ENCODE peak calls at places on chromosomes 4 and X, in ten cellular contexts. Q is heart left ventricle; K is CD4-positive, alpha-beta T cell; S is epithelial cell of esophagus; Y is transverse colon; X is fibroblast of the aortic adventitia; O is ovary; U is AG09319; N is HFFc6; L is Panc1. F is an unnamed sample.

GRCh38 chr4:1406416-1406945 is at the start of gene NKX1-1:
- DNase-seq in U (no peak), Y (no peak), K (no peak), L (no peak), N (no peak), Q (peak), X (no peak), O (no peak), S (no peak), F (no peak)

GRCh38 chrX:77899081-77899828 is at the start of gene COX7B:
- DNase-seq in X (peak), U (peak), O (peak), Y (peak), Q (no peak), S (peak), N (peak), K (peak), L (peak), F (peak)

GRCh38 chrX:139211568-139212182 is 318.9 kb upstream of the F9 start:
- DNase-seq in N (no peak), K (no peak), O (no peak), Y (no peak), L (no peak), S (no peak), Q (no peak), X (no peak), U (no peak), F (no peak)

GRCh38 chrX:44974462-44974861 is 101.5 kb downstream of the KDM6A start:
- DNase-seq in K (no peak), L (no peak), Y (no peak), U (no peak), N (peak), Q (no peak), S (peak), X (peak), O (no peak), F (peak)

GRCh38 chr4:4479366-4479765 is 62.5 kb downstream of the STX18 start:
- DNase-seq in X (no peak), S (no peak), K (no peak), N (no peak), L (no peak), O (no peak), U (no peak), Y (no peak), Q (no peak), F (no peak)

GRCh38 chrX:65635371-65635770 is 32.1 kb upstream of the MSN start:
- DNase-seq in Y (no peak), K (no peak), O (no peak), N (peak), S (no peak), U (no peak), Q (no peak), L (no peak), X (peak), F (no peak)

GRCh38 chrX:16687514-16687913 is 25.0 kb downstream of the CTPS2 start:
- DNase-seq in L (no peak), X (no peak), S (no peak), Q (no peak), U (no peak), Y (no peak), K (no peak), O (no peak), N (peak), F (no peak)

GRCh38 chr4:28278676-28279075 is 1418.0 kb downstream of the STIM2 start:
- DNase-seq in U (no peak), Q (no peak), N (no peak), X (no peak), O (no peak), L (no peak), K (no peak), S (peak), Y (no peak), F (peak)

GRCh38 chr4:128768373-128768996 is 41.0 kb upstream of the JADE1 start:
- DNase-seq in K (no peak), L (no peak), U (no peak), X (peak), O (no peak), N (no peak), S (peak), Y (no peak), Q (no peak), F (peak)

GRCh38 chrX:119488749-119489148 is 20.5 kb downstream of the SLC25A5 start:
- DNase-seq in X (peak), O (peak), L (no peak), U (no peak), S (peak), Q (no peak), N (peak), Y (peak), K (peak), F (peak)

GRCh38 chr4:182085051-182085480 is 158.1 kb upstream of the TENM3 start:
- DNase-seq in X (no peak), U (no peak), L (no peak), Y (no peak), Q (no peak), O (no peak), N (no peak), K (no peak), S (no peak), F (peak)

GRCh38 chr4:20520901-20521300 is 179.4 kb upstream of the PACRGL start:
- DNase-seq in O (no peak), S (peak), N (peak), U (no peak), K (no peak), Y (no peak), L (no peak), X (peak), Q (no peak), F (peak)

GRCh38 chr4:48792348-48793006 is 12.4 kb upstream of the FRYL start:
- DNase-seq in L (no peak), S (no peak), U (no peak), Q (no peak), X (peak), K (no peak), N (no peak), Y (no peak), O (no peak), F (peak)

GRCh38 chr4:173490256-173490655 is 39.8 kb downstream of the HAND2 start:
- DNase-seq in X (no peak), U (no peak), O (no peak), N (no peak), S (no peak), L (no peak), Y (no peak), Q (no peak), K (no peak), F (no peak)

GRCh38 chr4:146522098-146522861 is 540 bp upstream of the SLC10A7 start:
- DNase-seq in X (peak), O (peak), N (peak), S (peak), Y (peak), K (peak), L (no peak), U (peak), Q (peak), F (peak)

GRCh38 chr4:622071-622995 is 3.0 kb upstream of the PDE6B start:
- DNase-seq in N (no peak), L (no peak), K (no peak), X (no peak), Y (no peak), O (peak), U (no peak), S (no peak), Q (no peak), F (no peak)

GRCh38 chrX:97057349-97057909 is 173.7 kb downstream of the RPA4 start:
- DNase-seq in Y (no peak), O (no peak), L (no peak), N (no peak), Q (no peak), S (peak), K (no peak), U (no peak), X (no peak), F (no peak)

GRCh38 chrX:100409316-100410082 is 574 bp downstream of the PCDH19 start:
- DNase-seq in K (no peak), S (no peak), X (no peak), U (no peak), N (no peak), O (peak), Q (no peak), L (no peak), Y (no peak), F (peak)

GRCh38 chr4:25144870-25145481 is 15.3 kb downstream of the SEPSECS start:
- DNase-seq in U (no peak), Q (no peak), N (peak), K (no peak), L (no peak), X (peak), Y (no peak), O (no peak), S (peak), F (peak)

GRCh38 chrX:87516716-87517115 is 886 bp upstream of the KLHL4 start:
- DNase-seq in N (no peak), U (no peak), L (no peak), X (peak), O (no peak), Q (no peak), K (no peak), Y (no peak), S (peak), F (peak)

GRCh38 chr4:44632089-44632488 is 19.3 kb downstream of the YIPF7 start:
- DNase-seq in K (no peak), Y (no peak), S (no peak), X (no peak), Q (no peak), O (no peak), N (no peak), U (no peak), L (no peak), F (peak)

GRCh38 chr4:14853186-14853946 is 148.9 kb upstream of the CPEB2 start:
- DNase-seq in L (no peak), S (peak), Q (no peak), Y (no peak), U (peak), K (no peak), N (peak), X (peak), O (no peak), F (peak)

GRCh38 chrX:56764153-56764974 is 35.3 kb downstream of the NBDY start:
- DNase-seq in L (peak), X (peak), Y (peak), S (peak), Q (no peak), N (peak), O (peak), U (peak), K (peak), F (peak)

GRCh38 chrX:129653985-129654651 is 638 bp downstream of the APLN start:
- DNase-seq in N (no peak), S (no peak), O (no peak), L (no peak), U (no peak), Y (no peak), Q (peak), K (no peak), X (no peak), F (peak)

GRCh38 chr4:69727412-69727811 is 33.0 kb downstream of the SULT1B1 start:
- DNase-seq in X (no peak), O (no peak), S (no peak), Y (no peak), N (no peak), K (no peak), U (no peak), L (no peak), Q (no peak), F (no peak)

GRCh38 chr4:60019180-60019579 is 1180.9 kb upstream of the ADGRL3 start:
- DNase-seq in O (no peak), Y (no peak), Q (no peak), X (no peak), N (no peak), K (no peak), S (no peak), U (no peak), L (no peak), F (no peak)

GRCh38 chrX:15946783-15947550 is 92.4 kb upstream of the AP1S2 start:
- DNase-seq in K (no peak), N (peak), L (no peak), U (peak), Y (no peak), X (peak), O (no peak), S (peak), Q (no peak), F (peak)

GRCh38 chr4:78121338-78121904 is 64.3 kb downstream of the FRAS1 start:
- DNase-seq in Q (peak), U (no peak), N (no peak), O (no peak), S (peak), X (no peak), Y (no peak), K (no peak), L (no peak), F (no peak)

GRCh38 chr4:118729287-118730286 is 44.4 kb downstream of the METTL14 start:
- DNase-seq in U (peak), Y (no peak), N (peak), L (no peak), S (no peak), O (no peak), Q (no peak), K (no peak), X (peak), F (peak)

GRCh38 chrX:57929373-57929772 is 19.1 kb upstream of the ZXDA start:
- DNase-seq in S (peak), O (no peak), Q (no peak), X (peak), L (no peak), Y (no peak), N (peak), K (no peak), U (no peak), F (peak)

GRCh38 chrX:120697053-120697452 is 67.2 kb upstream of the C1GALT1C1 start:
- DNase-seq in U (no peak), K (peak), Y (no peak), Q (no peak), O (no peak), L (no peak), N (no peak), X (no peak), S (no peak), F (no peak)

GRCh38 chr4:16995451-16995850 is 97.0 kb upstream of the LDB2 start:
- DNase-seq in U (no peak), L (no peak), O (no peak), Y (no peak), S (no peak), X (peak), Q (no peak), N (no peak), K (no peak), F (no peak)

GRCh38 chr4:121666091-121666679 is 30.6 kb downstream of the ANXA5 start:
- DNase-seq in U (no peak), N (no peak), Q (no peak), S (no peak), O (no peak), L (no peak), K (no peak), Y (no peak), X (peak), F (no peak)

GRCh38 chr4:121674191-121674590 is 22.6 kb downstream of the ANXA5 start:
- DNase-seq in Q (no peak), Y (no peak), S (no peak), L (no peak), X (no peak), O (no peak), N (no peak), K (no peak), U (no peak), F (no peak)

GRCh38 chr4:121668368-121669162 is 28.2 kb downstream of the ANXA5 start:
- DNase-seq in X (peak), O (no peak), L (no peak), Y (no peak), Q (no peak), K (no peak), S (peak), U (peak), N (peak), F (peak)

GRCh38 chr4:121665371-121665770 is 31.4 kb downstream of the ANXA5 start:
- DNase-seq in X (no peak), U (no peak), K (no peak), O (no peak), Q (no peak), L (no peak), S (no peak), N (no peak), Y (no peak), F (no peak)

GRCh38 chr4:121669163-121669550 is 27.6 kb downstream of the ANXA5 start:
- DNase-seq in Y (no peak), N (peak), K (no peak), O (no peak), S (no peak), L (no peak), U (peak), Q (no peak), X (peak), F (peak)
- TF ChIP-seq CTCF in Y (no peak), N (no peak), K (no peak), O (no peak), S (no peak), L (no peak), U (no peak), Q (no peak), X (no peak), F (no peak)

DNA sequence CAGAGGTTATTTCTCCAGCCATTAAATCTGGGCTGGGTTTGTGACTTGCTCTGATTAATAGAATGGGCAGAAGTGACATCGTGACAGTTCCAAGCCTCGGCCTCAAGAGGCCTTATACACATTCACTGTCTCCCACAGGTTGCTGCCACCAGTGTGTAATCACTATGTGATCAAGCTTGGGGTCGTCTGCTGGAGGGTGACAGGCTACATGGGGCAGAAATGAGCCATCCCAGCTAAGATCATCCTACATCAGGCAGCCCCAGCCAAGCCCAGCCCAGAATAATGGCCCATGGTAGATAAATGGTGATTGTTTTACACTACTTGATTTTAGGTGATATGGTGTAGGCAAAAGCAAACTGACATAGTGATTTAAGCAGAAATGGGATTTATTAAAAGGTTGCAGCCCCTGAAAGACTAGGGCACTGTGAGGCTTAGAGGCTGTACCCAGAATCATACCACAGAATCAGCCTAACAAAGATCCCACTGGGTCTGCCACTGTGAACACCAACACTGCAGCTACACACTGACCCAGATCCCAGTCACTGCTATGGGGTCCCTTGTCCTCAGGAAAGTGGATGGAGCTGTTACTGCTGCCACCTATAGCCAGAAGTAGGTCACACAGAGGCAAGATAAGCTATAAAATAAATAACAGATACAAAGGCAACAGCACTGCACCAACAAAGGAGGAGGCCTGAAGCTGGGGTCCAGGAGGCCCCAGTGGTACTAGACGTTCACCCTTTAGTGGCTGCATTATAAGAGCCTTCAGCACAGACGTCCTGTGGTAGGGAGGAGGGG is 159.6 kb upstream of the RBPJ start:
- DNase-seq in Q (no peak), S (no peak), X (no peak), U (no peak), K (no peak), Y (no peak), N (no peak), O (no peak), L (no peak), F (no peak)
- TF ChIP-seq CTCF in Q (no peak), S (no peak), X (peak), U (no peak), K (no peak), Y (no peak), N (peak), O (no peak), L (peak), F (peak)

GRCh38 chr4:61517144-61517543 is 317.0 kb downstream of the ADGRL3 start:
- DNase-seq in O (no peak), Q (peak), U (no peak), Y (peak), L (no peak), X (no peak), S (no peak), N (no peak), K (no peak), F (no peak)
- TF ChIP-seq CTCF in O (no peak), Q (no peak), U (no peak), Y (no peak), L (peak), X (no peak), S (no peak), N (no peak), K (no peak), F (no peak)

DNA sequence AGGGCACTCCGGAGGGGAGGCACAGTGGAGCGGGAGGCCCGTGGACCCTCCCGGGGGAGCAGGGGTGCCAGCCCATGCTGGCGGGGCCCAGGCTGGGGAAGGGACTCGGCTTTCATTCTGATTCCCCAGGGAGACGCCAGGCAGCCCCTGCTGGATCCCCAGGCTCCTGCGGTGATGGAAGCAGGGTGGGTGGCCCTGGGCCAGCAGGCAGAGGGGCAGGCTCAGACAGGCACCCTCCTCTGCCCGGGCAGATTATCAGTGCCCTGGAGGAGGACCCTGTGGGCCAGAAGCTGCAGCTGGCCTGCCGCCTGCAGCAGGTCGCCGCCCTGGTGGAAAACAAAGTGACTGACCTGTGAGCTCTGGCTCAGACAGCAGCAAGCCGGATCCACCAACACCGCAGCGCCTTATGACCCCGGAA is 2.1 kb upstream of the SRPK3 start:
- DNase-seq in S (peak), N (no peak), U (no peak), Q (peak), O (no peak), L (no peak), X (no peak), Y (no peak), K (no peak), F (no peak)
- TF ChIP-seq CTCF in S (no peak), N (peak), U (no peak), Q (no peak), O (no peak), L (no peak), X (no peak), Y (no peak), K (no peak), F (no peak)